ENCODE peak calls at places on chromosomes 2 and 18, in five cellular contexts. N is K562, Q is adrenal gland, Y is heart left ventricle, O is ovary. E is an unnamed sample.

GRCh38 chr18:41558744-41559143 is 396.3 kb upstream of the PIK3C3 start:
- DNase-seq in N (no peak), Q (no peak), Y (no peak), O (no peak), E (no peak)

GRCh38 chr2:241479026-241479898 is 29.1 kb downstream of the STK25 start:
- DNase-seq in N (no peak), Q (peak), Y (no peak), O (no peak), E (no peak)

GRCh38 chr2:68594674-68595492 is 48.5 kb upstream of the PROKR1 start:
- DNase-seq in N (peak), Q (peak), Y (peak), O (no peak), E (peak)

GRCh38 chr2:233816334-233816733 is 38.0 kb downstream of the HJURP start:
- DNase-seq in N (no peak), Q (no peak), Y (no peak), O (no peak), E (no peak)

GRCh38 chr2:168992591-168993349 is 38.4 kb downstream of the ABCB11 start:
- DNase-seq in N (no peak), Q (no peak), Y (no peak), O (no peak), E (no peak)

GRCh38 chr2:73999881-74000597 is 15.3 kb downstream of the TET3 start:
- DNase-seq in N (no peak), Q (no peak), Y (no peak), O (peak), E (no peak)

GRCh38 chr2:232480201-232481190 is 7.1 kb downstream of the ECEL1 start:
- DNase-seq in N (no peak), Q (no peak), Y (no peak), O (peak), E (no peak)

GRCh38 chr2:234003972-234004617 is 46.4 kb upstream of the SPP2 start:
- DNase-seq in N (no peak), Q (no peak), Y (no peak), O (no peak), E (peak)

GRCh38 chr2:170713280-170714155 is 1.6 kb upstream of the SP5 start:
- DNase-seq in N (no peak), Q (peak), Y (no peak), O (peak), E (no peak)

GRCh38 chr18:29749699-29750098 is 1292.8 kb downstream of the DSC3 start:
- DNase-seq in N (no peak), Q (no peak), Y (no peak), O (no peak), E (no peak)

GRCh38 chr2:60608679-60609078 is 55.2 kb upstream of the BCL11A start:
- DNase-seq in N (no peak), Q (no peak), Y (no peak), O (no peak), E (no peak)

GRCh38 chr18:55228707-55229106 is 269.4 kb upstream of the CCDC68 start:
- DNase-seq in N (no peak), Q (no peak), Y (no peak), O (no peak), E (no peak)

GRCh38 chr2:232926448-232927040 is 56.5 kb downstream of the SNORC start:
- DNase-seq in N (peak), Q (no peak), Y (no peak), O (no peak), E (no peak)

GRCh38 chr2:26298638-26299393 is 47.1 kb upstream of the SELENOI start:
- DNase-seq in N (no peak), Q (peak), Y (no peak), O (peak), E (no peak)

GRCh38 chr2:120678251-120678650 is 57.4 kb upstream of the GLI2 start:
- DNase-seq in N (no peak), Q (no peak), Y (no peak), O (no peak), E (no peak)

GRCh38 chr2:202122975-202123765 is 50.1 kb downstream of the KIAA2012 start:
- DNase-seq in N (no peak), Q (no peak), Y (no peak), O (peak), E (no peak)

GRCh38 chr2:59096952-59097351 is 855.8 kb upstream of the FANCL start:
- DNase-seq in N (no peak), Q (no peak), Y (no peak), O (no peak), E (no peak)

GRCh38 chr2:152541712-152542111 is 175.5 kb downstream of the PRPF40A start:
- DNase-seq in N (no peak), Q (no peak), Y (no peak), O (no peak), E (no peak)

GRCh38 chr2:33583194-33583938 is 15.7 kb downstream of the FAM98A start:
- DNase-seq in N (peak), Q (no peak), Y (no peak), O (no peak), E (no peak)

GRCh38 chr2:9473308-9473984 is 905 bp upstream of the IAH1 start:
- DNase-seq in N (no peak), Q (no peak), Y (no peak), O (no peak), E (no peak)

GRCh38 chr2:105369777-105370690 is 28.8 kb downstream of the FHL2 start:
- DNase-seq in N (peak), Q (peak), Y (peak), O (peak), E (no peak)

GRCh38 chr2:86672027-86672545 is 48.0 kb upstream of the RMND5A start:
- DNase-seq in N (no peak), Q (no peak), Y (no peak), O (no peak), E (no peak)

GRCh38 chr2:217826505-217826904 is 176.3 kb downstream of the TNS1 start:
- DNase-seq in N (no peak), Q (no peak), Y (peak), O (no peak), E (no peak)

GRCh38 chr18:79680891-79681339 is 1.3 kb downstream of the CTDP1 start:
- DNase-seq in N (no peak), Q (no peak), Y (no peak), O (no peak), E (no peak)

GRCh38 chr18:79678665-79679551 is 695 bp upstream of the CTDP1 start:
- DNase-seq in N (peak), Q (peak), Y (peak), O (peak), E (peak)

GRCh38 chr18:79681484-79682387 is 2.1 kb downstream of the CTDP1 start:
- DNase-seq in N (no peak), Q (no peak), Y (no peak), O (no peak), E (no peak)

GRCh38 chr18:79679552-79680099 is at the start of gene CTDP1:
- DNase-seq in N (peak), Q (peak), Y (peak), O (no peak), E (peak)

DNA sequence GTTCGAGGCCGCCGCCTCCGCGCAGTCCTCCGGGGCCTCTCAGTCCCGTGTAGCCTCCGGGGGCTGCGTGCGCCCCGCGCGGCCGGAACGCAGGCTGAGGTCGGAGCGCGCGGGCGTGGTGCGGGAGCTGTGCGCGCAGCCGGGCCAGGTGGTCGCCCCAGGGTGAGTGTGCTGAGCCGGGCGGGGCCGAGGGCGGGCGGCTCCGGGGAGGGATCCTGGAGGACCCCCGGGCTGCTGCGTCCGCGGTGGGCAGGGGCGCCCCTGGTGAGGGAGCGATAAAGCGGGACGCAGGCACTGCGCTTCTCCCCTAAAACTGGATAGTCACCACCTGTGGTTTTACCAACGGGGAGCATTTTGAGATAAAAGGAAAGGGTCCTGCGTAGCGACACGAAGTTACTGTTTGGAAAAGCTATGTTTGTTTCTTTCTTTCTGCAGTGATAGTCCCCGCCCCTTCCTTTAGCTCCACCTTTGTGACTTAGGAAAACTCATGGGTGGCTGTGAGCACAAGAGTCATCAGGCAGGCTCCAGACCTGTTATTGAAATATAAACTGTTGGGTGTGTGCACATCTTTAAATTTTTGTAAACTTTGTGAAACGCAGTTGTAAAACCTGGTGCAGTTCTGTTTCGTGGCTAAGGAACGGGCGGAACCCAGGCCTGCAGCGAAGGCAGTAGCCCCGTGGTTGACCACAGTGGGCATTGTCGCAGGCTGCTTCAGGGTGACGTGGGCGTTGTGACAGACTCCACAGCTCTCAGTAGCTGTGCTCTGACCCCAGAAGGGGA is 687 bp downstream of the CTDP1 start:
- DNase-seq in N (peak), Q (peak), Y (no peak), O (peak), E (peak)
- TF ChIP-seq POLR2A in N (no peak), Q (peak), Y (no peak), O (no peak), E (no peak)

GRCh38 chr2:96345403-96345802 is 9.8 kb downstream of the NCAPH start:
- DNase-seq in N (no peak), Q (no peak), Y (no peak), O (no peak), E (no peak)

GRCh38 chr2:96340493-96341414 is 5.2 kb downstream of the NCAPH start:
- DNase-seq in N (no peak), Q (no peak), Y (no peak), O (no peak), E (no peak)

GRCh38 chr2:96341641-96342040 is 6.1 kb downstream of the NCAPH start:
- DNase-seq in N (no peak), Q (no peak), Y (no peak), O (no peak), E (no peak)

GRCh38 chr2:96344011-96344410 is 8.4 kb downstream of the NCAPH start:
- DNase-seq in N (no peak), Q (no peak), Y (no peak), O (no peak), E (no peak)

GRCh38 chr2:96342085-96342484 is 6.5 kb downstream of the NCAPH start:
- DNase-seq in N (no peak), Q (no peak), Y (no peak), O (no peak), E (peak)
- TF ChIP-seq POLR2A in N (no peak), Q (no peak), Y (no peak), O (no peak), E (no peak)

DNA sequence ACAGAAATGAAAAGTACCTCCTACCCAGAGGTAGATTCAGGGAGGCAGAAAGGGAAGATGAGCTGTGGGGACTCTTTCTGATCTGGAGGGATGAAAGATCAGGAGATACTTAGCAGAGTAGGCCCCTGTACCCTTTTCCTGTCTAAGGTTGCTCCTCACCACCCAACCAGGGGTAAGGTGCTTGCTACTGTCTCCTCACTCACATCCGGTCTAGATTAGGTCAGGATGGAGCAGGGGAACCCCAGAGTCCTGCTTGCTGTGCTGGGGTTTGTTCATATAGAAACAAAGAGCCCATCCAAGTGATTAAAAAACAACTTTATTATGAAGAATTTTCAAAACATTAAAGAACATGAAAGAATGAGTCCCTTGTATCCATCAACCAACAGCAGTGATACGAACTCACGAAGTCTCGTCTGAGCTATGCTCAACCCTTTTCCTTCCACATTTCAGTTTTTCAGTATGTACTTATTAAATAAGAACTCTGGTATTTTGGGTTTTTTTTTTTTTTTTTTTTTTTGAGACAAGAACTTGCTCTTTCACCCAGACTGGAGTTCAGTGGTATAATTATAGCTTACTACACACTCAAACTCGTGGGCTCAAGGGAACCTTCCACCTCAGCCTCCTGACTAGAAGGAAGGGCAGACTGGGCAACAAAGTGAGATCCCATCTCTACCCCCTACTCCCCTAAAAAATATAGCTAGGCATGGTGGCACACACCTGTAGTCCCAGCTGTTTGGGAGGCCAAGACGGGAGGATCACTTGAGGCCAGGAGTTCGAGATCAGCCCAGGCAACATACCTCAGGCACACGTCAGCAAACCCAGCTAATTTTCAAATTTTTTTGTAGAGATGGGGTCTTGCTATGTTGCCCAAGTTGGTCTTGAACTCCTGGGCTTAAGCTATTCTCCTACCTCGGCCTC is 28.5 kb upstream of the MCFD2 start:
- DNase-seq in N (no peak), Q (no peak), Y (no peak), O (no peak), E (no peak)
- TF ChIP-seq POLR2A in N (no peak), Q (no peak), Y (no peak), O (no peak), E (no peak)

GRCh38 chr2:128732976-128733431 is 414.3 kb upstream of the HS6ST1 start:
- DNase-seq in N (no peak), Q (no peak), Y (no peak), O (no peak), E (no peak)
- TF ChIP-seq POLR2A in N (no peak), Q (no peak), Y (no peak), O (no peak), E (no peak)

GRCh38 chr18:75211002-75211621 is 515 bp downstream of the TSHZ1 start:
- DNase-seq in N (peak), Q (no peak), Y (no peak), O (peak), E (no peak)
- TF ChIP-seq POLR2A in N (no peak), Q (no peak), Y (no peak), O (no peak), E (no peak)

DNA sequence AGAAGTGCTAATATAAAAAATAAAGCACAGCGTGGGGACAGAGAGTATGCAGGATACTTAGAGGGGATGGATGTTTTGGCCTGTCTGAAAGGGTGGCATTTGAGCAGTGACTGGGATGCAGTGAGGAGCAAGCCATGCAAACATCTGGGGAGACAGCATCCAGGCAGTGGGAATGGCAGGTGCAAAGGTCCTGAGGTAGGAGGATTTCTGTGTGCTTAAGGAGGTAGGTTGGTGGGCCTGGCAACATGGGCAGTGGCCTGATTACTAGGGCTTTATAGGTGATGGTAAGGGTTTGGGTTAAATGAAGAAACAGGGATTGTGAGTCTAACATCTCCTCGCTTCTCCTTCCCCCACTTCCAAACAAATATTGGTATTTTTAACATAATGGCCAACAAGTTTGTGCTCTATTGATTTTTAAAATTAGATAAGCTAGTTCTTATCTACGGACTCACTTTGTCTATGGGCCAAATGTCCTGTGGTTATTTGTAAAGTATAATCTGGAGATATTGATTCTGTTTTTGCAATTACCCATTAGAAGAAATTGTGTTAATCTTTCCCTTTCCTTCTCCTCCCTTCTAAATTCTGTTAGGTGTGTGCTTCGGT is 2.4 kb downstream of the AOX1 start:
- DNase-seq in N (no peak), Q (no peak), Y (no peak), O (no peak), E (no peak)
- TF ChIP-seq POLR2A in N (no peak), Q (no peak), Y (no peak), O (no peak), E (no peak)

E was measured in H54.